ENCODE peak calls at places on chromosomes 13 and 19, in six cellular contexts. M is thoracic aorta, D is progenitor cell of endocrine pancreas, X is Caco-2, Q is MCF 10A, S is neural crest cell. P is an unnamed sample.

GRCh38 chr13:76884167-76884566 is 2.0 kb downstream of the KCTD12 start:
- DNase-seq in M (no peak), D (no peak), X (peak; percentile 15), Q (peak; percentile 65), S (no peak), P (peak; percentile 56)

GRCh38 chr13:99687728-99688397 is 186.6 kb downstream of the TM9SF2 start:
- DNase-seq in M (no peak), D (no peak), X (no peak), Q (no peak), S (no peak), P (no peak)

GRCh38 chr13:30256713-30257432 is 50.5 kb downstream of the KATNAL1 start:
- DNase-seq in M (no peak), D (no peak), X (no peak), Q (peak; percentile 5), S (no peak), P (no peak)

GRCh38 chr13:113938716-113939115 is 35.2 kb downstream of the C13orf46 start:
- DNase-seq in M (no peak), D (no peak), X (no peak), Q (no peak), S (no peak), P (no peak)

GRCh38 chr19:13151605-13152355 is 1.6 kb downstream of the IER2 start:
- DNase-seq in M (peak; percentile 89), D (peak; percentile 93), X (peak; percentile 96), Q (peak; percentile 98), S (peak; percentile 87), P (peak; percentile 97)

GRCh38 chr13:112885782-112886268 is 83.2 kb upstream of the MCF2L start:
- DNase-seq in M (no peak), D (peak; percentile 63), X (peak; percentile 83), Q (no peak), S (peak; percentile 72), P (peak; percentile 77)

GRCh38 chr19:33241530-33242101 is 16.0 kb upstream of the SLC7A10 start:
- DNase-seq in M (no peak), D (no peak), X (peak; percentile 60), Q (peak; percentile 29), S (no peak), P (no peak)

GRCh38 chr19:39307233-39307821 is 11.1 kb downstream of the IFNL1 start:
- DNase-seq in M (no peak), D (peak; percentile 32), X (peak; percentile 91), Q (no peak), S (no peak), P (peak; percentile 46)

GRCh38 chr13:111656439-111656838 is 336.0 kb downstream of the TEX29 start:
- DNase-seq in M (no peak), D (no peak), X (no peak), Q (no peak), S (no peak), P (no peak)

GRCh38 chr19:55529636-55530230 is 7.2 kb downstream of the SBK2 start:
- DNase-seq in M (no peak), D (no peak), X (no peak), Q (no peak), S (no peak), P (no peak)

GRCh38 chr13:57740719-57741118 is 109.2 kb downstream of the PCDH17 start:
- DNase-seq in M (no peak), D (no peak), X (no peak), Q (peak; percentile 47), S (no peak), P (no peak)

GRCh38 chr13:51923983-51924539 is 62.3 kb downstream of the CCDC70 start:
- DNase-seq in M (no peak), D (no peak), X (peak; percentile 56), Q (peak; percentile 31), S (no peak), P (no peak)

GRCh38 chr13:111345682-111346081 is 25.2 kb downstream of the TEX29 start:
- DNase-seq in M (no peak), D (no peak), X (no peak), Q (no peak), S (no peak), P (peak; percentile 23)

GRCh38 chr13:48201044-48201443 is 32.0 kb upstream of the ITM2B start:
- DNase-seq in M (no peak), D (no peak), X (peak; percentile 24), Q (no peak), S (no peak), P (no peak)

GRCh38 chr13:101911752-101912151 is 459.3 kb downstream of the ITGBL1 start:
- DNase-seq in M (no peak), D (no peak), X (no peak), Q (no peak), S (no peak), P (no peak)

GRCh38 chr19:10855879-10856522 is 7.8 kb downstream of the C19orf38 start:
- DNase-seq in M (no peak), D (no peak), X (no peak), Q (peak; percentile 38), S (no peak), P (no peak)

GRCh38 chr13:76820759-76821158 is 65.4 kb downstream of the KCTD12 start:
- DNase-seq in M (no peak), D (no peak), X (no peak), Q (no peak), S (no peak), P (no peak)

DNA sequence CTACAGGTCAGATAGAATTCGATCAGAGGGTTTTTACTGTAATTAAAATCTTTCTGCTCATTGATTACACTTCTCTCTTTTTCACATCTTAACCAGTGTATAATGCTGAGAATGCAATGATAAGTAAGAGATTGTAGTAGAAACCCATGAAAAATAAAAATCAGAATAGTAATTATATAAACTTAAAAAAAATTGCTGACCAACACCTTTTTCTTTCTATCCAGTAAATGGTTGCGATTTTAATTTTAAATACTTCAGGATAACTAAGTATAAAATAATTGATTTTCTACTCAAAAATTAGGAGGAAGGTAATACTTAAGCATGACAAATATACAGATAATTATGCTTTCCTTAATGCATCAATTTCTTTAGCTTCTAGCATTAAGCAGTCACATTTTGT is 910.6 kb upstream of the GPC6 start:
- DNase-seq in M (no peak), D (no peak), X (no peak), Q (no peak), S (no peak), P (no peak)
- TF ChIP-seq CTCF in M (no peak), D (no peak), X (no peak), Q (no peak), S (no peak), P (no peak)

GRCh38 chr19:30580673-30581072 is 208.5 kb downstream of the ZNF536 start:
- DNase-seq in M (no peak), D (no peak), X (no peak), Q (no peak), S (no peak), P (no peak)
- TF ChIP-seq CTCF in M (no peak), D (no peak), X (no peak), Q (no peak), S (no peak), P (no peak)

GRCh38 chr19:48899781-48900476 is at the start of gene NUCB1:
- DNase-seq in M (peak; percentile 99), D (peak; percentile 98), X (peak; percentile 100), Q (peak; percentile 99), S (peak; percentile 99), P (peak; percentile 100)
- TF ChIP-seq CTCF in M (peak; percentile 24), D (no peak), X (peak; percentile 38), Q (no peak), S (peak; percentile 42), P (no peak)

GRCh38 chr19:44774614-44775013 is 3.1 kb upstream of the CBLC start:
- DNase-seq in M (no peak), D (no peak), X (no peak), Q (no peak), S (no peak), P (no peak)

GRCh38 chr19:44767295-44768180 is 10.2 kb upstream of the CBLC start:
- DNase-seq in M (no peak), D (no peak), X (no peak), Q (no peak), S (no peak), P (no peak)

GRCh38 chr19:44772969-44773368 is 4.7 kb upstream of the CBLC start:
- DNase-seq in M (no peak), D (no peak), X (no peak), Q (no peak), S (no peak), P (no peak)

GRCh38 chr19:44765949-44766335 is 11.7 kb upstream of the CBLC start:
- DNase-seq in M (no peak), D (no peak), X (no peak), Q (no peak), S (no peak), P (no peak)

DNA sequence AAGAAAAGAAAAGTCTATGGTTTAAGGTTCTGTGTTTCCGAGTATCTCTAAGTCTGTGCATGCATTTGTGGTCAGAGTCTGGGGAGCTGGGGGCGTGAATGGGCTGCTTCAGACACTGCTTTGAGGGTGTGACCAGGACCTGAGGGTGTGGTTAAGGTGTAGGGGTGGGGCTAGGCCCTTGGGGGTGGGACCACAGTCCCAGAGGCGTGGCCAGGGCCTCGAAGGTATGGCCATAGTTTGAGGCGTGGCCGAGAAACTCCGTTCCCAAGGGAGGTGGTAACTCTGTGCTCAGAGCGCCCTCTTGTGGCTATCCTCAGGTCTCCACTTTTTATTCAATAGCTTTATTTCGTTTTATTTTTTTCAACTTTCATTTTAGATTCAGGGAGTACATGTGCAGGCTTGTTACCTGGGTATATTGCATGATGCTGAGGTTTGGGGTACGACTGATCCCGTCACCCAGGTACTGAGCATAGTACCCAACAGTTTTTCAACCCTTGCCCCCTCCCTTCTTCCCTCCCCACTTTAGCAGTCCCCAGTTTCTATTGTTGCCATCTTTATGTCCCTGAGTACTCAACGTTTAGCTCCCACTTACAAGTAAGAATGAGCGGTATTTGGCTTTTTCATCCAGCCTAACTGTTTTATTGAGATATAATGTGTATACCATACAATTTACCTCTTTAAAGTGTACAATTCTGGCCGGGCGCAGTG is 7.0 kb upstream of the CBLC start:
- DNase-seq in M (peak; percentile 86), D (peak; percentile 87), X (peak; percentile 97), Q (peak; percentile 99), S (peak; percentile 93), P (peak; percentile 97)
- TF ChIP-seq CTCF in M (peak; percentile 88), D (peak; percentile 83), X (peak; percentile 66), Q (peak; percentile 77), S (peak; percentile 97), P (peak; percentile 95)

DNA sequence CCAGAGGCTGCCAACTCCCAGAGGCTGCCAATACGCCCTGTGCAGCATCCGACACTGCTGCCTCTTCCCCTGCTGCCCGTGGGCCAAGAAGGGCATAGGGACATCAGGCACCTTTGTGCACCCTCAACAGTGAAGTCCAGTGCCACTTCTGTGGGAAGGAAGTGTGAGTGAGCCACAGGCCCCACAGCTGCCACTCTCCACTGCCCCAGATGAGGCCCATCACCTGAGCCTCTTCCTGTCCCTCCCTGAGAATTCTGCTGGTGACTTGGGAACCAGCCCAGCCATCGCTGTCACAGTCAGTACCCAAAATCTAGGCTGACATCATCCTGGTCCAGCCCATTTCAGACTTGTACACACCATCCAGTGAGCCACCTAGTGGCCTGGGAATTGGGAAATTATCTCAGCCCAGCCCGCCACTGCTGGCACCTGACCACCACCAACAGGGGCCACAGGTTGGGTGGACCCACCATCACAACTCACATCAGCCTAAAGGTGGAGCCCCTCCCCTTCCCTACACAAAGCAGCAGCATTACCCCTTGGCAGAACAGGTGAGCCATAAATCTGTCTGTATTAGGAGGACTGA is 733.9 kb upstream of the KLHL1 start:
- DNase-seq in M (no peak), D (no peak), X (peak; percentile 32), Q (peak; percentile 7), S (no peak), P (no peak)
- TF ChIP-seq CTCF in M (no peak), D (no peak), X (peak; percentile 21), Q (no peak), S (no peak), P (no peak)

GRCh38 chr13:39415403-39415802 is 187.6 kb downstream of the LHFPL6 start:
- DNase-seq in M (no peak), D (no peak), X (peak; percentile 52), Q (peak; percentile 47), S (peak; percentile 26), P (peak; percentile 34)
- TF ChIP-seq CTCF in M (no peak), D (peak; percentile 35), X (peak; percentile 68), Q (peak; percentile 19), S (peak; percentile 50), P (no peak)